ENCODE peak calls at places on chromosomes 7 and 10, in eight cellular contexts. One of them, this sample, is unnamed.

GRCh38 chr7:148590533-148590932 is at the start of gene C7orf33:
- DNase-seq in sigmoid colon: no peak
- DNase-seq in transverse colon: no peak
- DNase-seq in stomach: no peak
- DNase-seq in HepG2: no peak
- DNase-seq in esophagus muscularis mucosa: no peak
- DNase-seq in suprapubic skin: no peak
- DNase-seq in SK-N-SH: no peak
- DNase-seq in this sample: no peak

GRCh38 chr7:773622-773915 is 46.5 kb upstream of the PRKAR1B start:
- DNase-seq in sigmoid colon: no peak
- DNase-seq in transverse colon: no peak
- DNase-seq in stomach: no peak
- DNase-seq in HepG2: no peak
- DNase-seq in esophagus muscularis mucosa: no peak
- DNase-seq in suprapubic skin: no peak
- DNase-seq in SK-N-SH: no peak
- DNase-seq in this sample: no peak

GRCh38 chr10:47165711-47166404 is 134.1 kb upstream of the GDF10 start:
- DNase-seq in sigmoid colon: peak
- DNase-seq in transverse colon: peak
- DNase-seq in stomach: no peak
- DNase-seq in HepG2: no peak
- DNase-seq in esophagus muscularis mucosa: peak
- DNase-seq in suprapubic skin: peak
- DNase-seq in SK-N-SH: no peak
- DNase-seq in this sample: peak

GRCh38 chr7:108335264-108335918 is 120.8 kb downstream of the NRCAM start:
- DNase-seq in sigmoid colon: no peak
- DNase-seq in transverse colon: no peak
- DNase-seq in stomach: no peak
- DNase-seq in HepG2: no peak
- DNase-seq in esophagus muscularis mucosa: no peak
- DNase-seq in suprapubic skin: no peak
- DNase-seq in SK-N-SH: peak
- DNase-seq in this sample: no peak

GRCh38 chr10:7407368-7408002 is 3.3 kb downstream of the SFMBT2 start:
- DNase-seq in sigmoid colon: no peak
- DNase-seq in transverse colon: no peak
- DNase-seq in stomach: no peak
- DNase-seq in HepG2: no peak
- DNase-seq in esophagus muscularis mucosa: no peak
- DNase-seq in suprapubic skin: no peak
- DNase-seq in SK-N-SH: no peak
- DNase-seq in this sample: no peak

GRCh38 chr7:130277763-130278643 is 11.3 kb downstream of the CPA2 start:
- DNase-seq in sigmoid colon: peak
- DNase-seq in transverse colon: peak
- DNase-seq in stomach: peak
- DNase-seq in HepG2: peak
- DNase-seq in esophagus muscularis mucosa: no peak
- DNase-seq in suprapubic skin: no peak
- DNase-seq in SK-N-SH: peak
- DNase-seq in this sample: peak

GRCh38 chr7:41912851-41913580 is 210.1 kb upstream of the INHBA start:
- DNase-seq in sigmoid colon: no peak
- DNase-seq in transverse colon: no peak
- DNase-seq in stomach: no peak
- DNase-seq in HepG2: no peak
- DNase-seq in esophagus muscularis mucosa: no peak
- DNase-seq in suprapubic skin: no peak
- DNase-seq in SK-N-SH: no peak
- DNase-seq in this sample: no peak

GRCh38 chr10:33095867-33096479 is 137.9 kb upstream of the ITGB1 start:
- DNase-seq in sigmoid colon: no peak
- DNase-seq in transverse colon: no peak
- DNase-seq in stomach: no peak
- DNase-seq in HepG2: no peak
- DNase-seq in esophagus muscularis mucosa: no peak
- DNase-seq in suprapubic skin: no peak
- DNase-seq in SK-N-SH: no peak
- DNase-seq in this sample: no peak

GRCh38 chr7:139647812-139648616 is 124.5 kb downstream of the CLEC2L start:
- DNase-seq in sigmoid colon: no peak
- DNase-seq in transverse colon: no peak
- DNase-seq in stomach: no peak
- DNase-seq in HepG2: no peak
- DNase-seq in esophagus muscularis mucosa: no peak
- DNase-seq in suprapubic skin: no peak
- DNase-seq in SK-N-SH: no peak
- DNase-seq in this sample: no peak

GRCh38 chr10:10722422-10722821 is 295.2 kb upstream of the CELF2 start:
- DNase-seq in sigmoid colon: no peak
- DNase-seq in transverse colon: no peak
- DNase-seq in stomach: no peak
- DNase-seq in HepG2: no peak
- DNase-seq in esophagus muscularis mucosa: no peak
- DNase-seq in suprapubic skin: no peak
- DNase-seq in SK-N-SH: no peak
- DNase-seq in this sample: no peak

GRCh38 chr10:46524471-46525176 is 31.8 kb downstream of the GPRIN2 start:
- DNase-seq in sigmoid colon: peak
- DNase-seq in transverse colon: peak
- DNase-seq in stomach: peak
- DNase-seq in HepG2: no peak
- DNase-seq in esophagus muscularis mucosa: no peak
- DNase-seq in suprapubic skin: peak
- DNase-seq in SK-N-SH: peak
- DNase-seq in this sample: peak

GRCh38 chr7:93327006-93327633 is 95.0 kb downstream of the VPS50 start:
- DNase-seq in sigmoid colon: no peak
- DNase-seq in transverse colon: no peak
- DNase-seq in stomach: no peak
- DNase-seq in HepG2: no peak
- DNase-seq in esophagus muscularis mucosa: no peak
- DNase-seq in suprapubic skin: no peak
- DNase-seq in SK-N-SH: no peak
- DNase-seq in this sample: no peak

GRCh38 chr10:78756604-78757442 is 311.9 kb upstream of the ZMIZ1 start:
- DNase-seq in sigmoid colon: peak
- DNase-seq in transverse colon: peak
- DNase-seq in stomach: peak
- DNase-seq in HepG2: peak
- DNase-seq in esophagus muscularis mucosa: peak
- DNase-seq in suprapubic skin: peak
- DNase-seq in SK-N-SH: no peak
- DNase-seq in this sample: peak

GRCh38 chr7:75732764-75733630 is 5.7 kb downstream of the HIP1 start:
- DNase-seq in sigmoid colon: no peak
- DNase-seq in transverse colon: no peak
- DNase-seq in stomach: no peak
- DNase-seq in HepG2: no peak
- DNase-seq in esophagus muscularis mucosa: no peak
- DNase-seq in suprapubic skin: no peak
- DNase-seq in SK-N-SH: peak
- DNase-seq in this sample: no peak

GRCh38 chr10:112227331-112227961 is 43.9 kb upstream of the GPAM start:
- DNase-seq in sigmoid colon: no peak
- DNase-seq in transverse colon: no peak
- DNase-seq in stomach: no peak
- DNase-seq in HepG2: peak
- DNase-seq in esophagus muscularis mucosa: no peak
- DNase-seq in suprapubic skin: no peak
- DNase-seq in SK-N-SH: no peak
- DNase-seq in this sample: peak

GRCh38 chr7:140165422-140165821 is 11.4 kb downstream of the KDM7A start:
- DNase-seq in sigmoid colon: no peak
- DNase-seq in transverse colon: no peak
- DNase-seq in stomach: no peak
- DNase-seq in HepG2: no peak
- DNase-seq in esophagus muscularis mucosa: no peak
- DNase-seq in suprapubic skin: no peak
- DNase-seq in SK-N-SH: no peak
- DNase-seq in this sample: no peak

GRCh38 chr10:12388671-12389070 is 39.3 kb downstream of the CAMK1D start:
- DNase-seq in sigmoid colon: no peak
- DNase-seq in transverse colon: no peak
- DNase-seq in stomach: no peak
- DNase-seq in HepG2: no peak
- DNase-seq in esophagus muscularis mucosa: no peak
- DNase-seq in suprapubic skin: peak
- DNase-seq in SK-N-SH: no peak
- DNase-seq in this sample: no peak

GRCh38 chr10:43872644-43873043 is 224.0 kb upstream of the ZNF32 start:
- DNase-seq in sigmoid colon: no peak
- DNase-seq in transverse colon: no peak
- DNase-seq in stomach: no peak
- DNase-seq in HepG2: no peak
- DNase-seq in esophagus muscularis mucosa: peak
- DNase-seq in suprapubic skin: no peak
- DNase-seq in SK-N-SH: no peak
- DNase-seq in this sample: no peak

GRCh38 chr10:43869669-43870322 is 221.1 kb upstream of the ZNF32 start:
- DNase-seq in sigmoid colon: no peak
- DNase-seq in transverse colon: no peak
- DNase-seq in stomach: no peak
- DNase-seq in HepG2: no peak
- DNase-seq in esophagus muscularis mucosa: no peak
- DNase-seq in suprapubic skin: no peak
- DNase-seq in SK-N-SH: no peak
- DNase-seq in this sample: no peak

GRCh38 chr10:43871004-43871439 is 222.3 kb upstream of the ZNF32 start:
- DNase-seq in sigmoid colon: no peak
- DNase-seq in transverse colon: no peak
- DNase-seq in stomach: no peak
- DNase-seq in HepG2: no peak
- DNase-seq in esophagus muscularis mucosa: peak
- DNase-seq in suprapubic skin: no peak
- DNase-seq in SK-N-SH: no peak
- DNase-seq in this sample: no peak

GRCh38 chr10:43873717-43874116 is 225.0 kb upstream of the ZNF32 start:
- DNase-seq in sigmoid colon: no peak
- DNase-seq in transverse colon: no peak
- DNase-seq in stomach: no peak
- DNase-seq in HepG2: no peak
- DNase-seq in esophagus muscularis mucosa: no peak
- DNase-seq in suprapubic skin: no peak
- DNase-seq in SK-N-SH: no peak
- DNase-seq in this sample: no peak

DNA sequence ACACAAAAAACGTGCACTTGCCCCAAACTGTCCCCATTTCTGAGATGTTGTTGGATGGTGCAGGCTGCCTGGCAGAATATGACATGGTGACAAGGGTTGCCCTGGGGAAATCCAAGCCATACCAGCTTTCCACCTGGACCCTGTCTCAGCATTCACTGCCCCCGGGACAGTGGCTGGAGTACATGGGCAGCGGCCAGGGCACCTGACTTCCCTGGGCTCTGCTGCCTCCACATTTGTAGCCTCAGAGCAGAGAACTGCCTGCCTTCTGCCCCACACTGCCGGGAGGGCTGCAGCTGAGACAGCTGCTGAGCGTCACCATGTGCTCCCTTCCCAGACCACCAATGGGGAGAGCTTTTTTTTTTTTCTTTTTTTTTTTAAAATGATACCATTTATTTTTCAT is 222.9 kb upstream of the ZNF32 start:
- DNase-seq in sigmoid colon: no peak
- DNase-seq in transverse colon: no peak
- DNase-seq in stomach: no peak
- DNase-seq in HepG2: no peak
- DNase-seq in esophagus muscularis mucosa: peak
- DNase-seq in suprapubic skin: no peak
- DNase-seq in SK-N-SH: no peak
- DNase-seq in this sample: no peak
- TF ChIP-seq CTCF in sigmoid colon: no peak
- TF ChIP-seq CTCF in transverse colon: no peak
- TF ChIP-seq CTCF in stomach: no peak
- TF ChIP-seq CTCF in HepG2: no peak
- TF ChIP-seq CTCF in esophagus muscularis mucosa: no peak
- TF ChIP-seq CTCF in suprapubic skin: no peak
- TF ChIP-seq CTCF in SK-N-SH: no peak
- TF ChIP-seq CTCF in this sample: no peak

GRCh38 chr10:105585753-105586152 is 944.7 kb downstream of the SORCS3 start:
- DNase-seq in sigmoid colon: no peak
- DNase-seq in transverse colon: no peak
- DNase-seq in stomach: no peak
- DNase-seq in HepG2: peak
- DNase-seq in esophagus muscularis mucosa: no peak
- DNase-seq in suprapubic skin: no peak
- DNase-seq in SK-N-SH: no peak
- DNase-seq in this sample: no peak
- TF ChIP-seq EP300 in sigmoid colon: no peak
- TF ChIP-seq EP300 in transverse colon: no peak
- TF ChIP-seq EP300 in stomach: no peak
- TF ChIP-seq EP300 in HepG2: no peak
- TF ChIP-seq EP300 in esophagus muscularis mucosa: no peak
- TF ChIP-seq EP300 in suprapubic skin: no peak
- TF ChIP-seq EP300 in SK-N-SH: no peak
- TF ChIP-seq EP300 in this sample: no peak

DNA sequence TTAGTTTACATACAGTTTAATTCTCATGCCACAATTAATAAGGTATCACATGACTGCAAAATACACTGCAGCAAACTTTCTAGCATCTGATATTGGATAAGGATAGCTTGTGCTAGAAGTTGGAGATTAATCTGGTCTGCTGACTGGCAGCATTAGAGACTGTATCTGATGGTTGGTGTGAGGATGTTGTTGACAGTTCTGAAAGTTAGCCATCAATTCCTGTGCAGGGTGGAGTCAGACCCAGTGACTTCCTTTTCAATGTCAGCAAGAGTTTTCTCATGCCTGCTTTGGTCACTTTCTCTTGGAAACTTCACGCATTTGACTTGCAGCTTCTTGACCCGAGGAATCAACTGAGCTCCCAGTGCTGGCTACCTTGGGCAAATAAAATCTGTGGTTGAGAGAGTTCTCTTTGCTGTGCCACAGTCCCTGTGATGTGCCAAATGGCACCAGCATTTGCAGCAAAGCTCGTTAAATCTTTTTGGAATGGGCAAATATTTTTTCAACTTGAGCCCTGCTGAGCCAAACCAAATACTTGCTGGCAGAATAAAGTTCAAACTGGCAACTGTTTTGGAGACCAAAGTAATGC is 233.0 kb downstream of the TRIL start:
- DNase-seq in sigmoid colon: no peak
- DNase-seq in transverse colon: no peak
- DNase-seq in stomach: no peak
- DNase-seq in HepG2: no peak
- DNase-seq in esophagus muscularis mucosa: no peak
- DNase-seq in suprapubic skin: no peak
- DNase-seq in SK-N-SH: no peak
- DNase-seq in this sample: no peak
- TF ChIP-seq POLR2AphosphoS5 in sigmoid colon: no peak
- TF ChIP-seq POLR2AphosphoS5 in transverse colon: no peak
- TF ChIP-seq POLR2AphosphoS5 in stomach: no peak
- TF ChIP-seq POLR2AphosphoS5 in HepG2: no peak
- TF ChIP-seq POLR2AphosphoS5 in esophagus muscularis mucosa: no peak
- TF ChIP-seq POLR2AphosphoS5 in suprapubic skin: no peak
- TF ChIP-seq POLR2AphosphoS5 in SK-N-SH: no peak
- TF ChIP-seq POLR2AphosphoS5 in this sample: no peak

DNA sequence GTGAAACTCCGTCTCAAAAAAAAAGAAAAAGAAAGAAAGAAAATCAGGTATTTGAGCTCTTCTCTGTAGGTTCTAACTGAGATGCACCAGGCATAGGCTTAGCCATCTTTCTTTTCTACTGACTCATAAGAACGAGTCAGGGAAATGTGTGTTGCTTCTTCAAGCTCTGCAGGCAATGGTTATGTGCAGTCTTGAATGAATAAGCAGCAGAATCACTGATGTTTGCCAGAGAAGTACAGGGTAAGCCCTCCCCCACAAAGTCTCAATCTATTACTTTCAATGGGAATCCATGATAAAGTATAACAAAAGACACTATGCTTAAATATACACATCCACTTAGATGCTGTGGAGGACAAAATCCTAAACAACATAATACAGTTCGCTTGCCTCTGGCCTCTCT is 239.2 kb downstream of the PARD3 start:
- DNase-seq in sigmoid colon: no peak
- DNase-seq in transverse colon: no peak
- DNase-seq in stomach: no peak
- DNase-seq in HepG2: no peak
- DNase-seq in esophagus muscularis mucosa: no peak
- DNase-seq in suprapubic skin: no peak
- DNase-seq in SK-N-SH: no peak
- DNase-seq in this sample: no peak
- TF ChIP-seq CTCF in sigmoid colon: no peak
- TF ChIP-seq CTCF in transverse colon: no peak
- TF ChIP-seq CTCF in stomach: no peak
- TF ChIP-seq CTCF in HepG2: no peak
- TF ChIP-seq CTCF in esophagus muscularis mucosa: no peak
- TF ChIP-seq CTCF in suprapubic skin: no peak
- TF ChIP-seq CTCF in SK-N-SH: no peak
- TF ChIP-seq CTCF in this sample: no peak

This sample was measured in upper lobe of left lung.